ENCODE peak calls at places on chromosomes 13 and 19, in four cellular contexts. One of them, this sample, is unnamed.

GRCh38 chr13:24040835-24041234 is 119.7 kb upstream of the SPATA13 start:
- DNase-seq in K562: no peak
- DNase-seq in HepG2: no peak
- DNase-seq in WTC11: no peak
- DNase-seq in this sample: no peak

GRCh38 chr19:33810821-33811220 is 14.2 kb downstream of the KCTD15 start:
- DNase-seq in HepG2: no peak
- DNase-seq in WTC11: no peak
- DNase-seq in K562: no peak
- DNase-seq in this sample: no peak

GRCh38 chr19:1112254-1113208 is 8.7 kb downstream of the GPX4 start:
- DNase-seq in HepG2: no peak
- DNase-seq in WTC11: peak; percentile 84
- DNase-seq in K562: peak; percentile 87
- DNase-seq in this sample: no peak

GRCh38 chr13:110346661-110347067 is 39.6 kb downstream of the COL4A2 start:
- DNase-seq in HepG2: no peak
- DNase-seq in WTC11: no peak
- DNase-seq in K562: no peak
- DNase-seq in this sample: no peak

GRCh38 chr13:29561918-29562317 is 33.6 kb downstream of the SLC7A1 start:
- DNase-seq in K562: no peak
- DNase-seq in WTC11: no peak
- DNase-seq in HepG2: peak; percentile 25
- DNase-seq in this sample: no peak

GRCh38 chr19:6425732-6426686 is 1.4 kb upstream of the KHSRP start:
- DNase-seq in K562: no peak
- DNase-seq in WTC11: no peak
- DNase-seq in HepG2: peak; percentile 60
- DNase-seq in this sample: no peak

GRCh38 chr19:47229674-47230121 is 1.3 kb downstream of the BBC3 start:
- DNase-seq in HepG2: no peak
- DNase-seq in WTC11: no peak
- DNase-seq in K562: no peak
- DNase-seq in this sample: no peak

GRCh38 chr13:21753117-21753729 is 82.3 kb downstream of the FGF9 start:
- DNase-seq in HepG2: no peak
- DNase-seq in K562: no peak
- DNase-seq in WTC11: no peak
- DNase-seq in this sample: no peak

GRCh38 chr13:100977841-100978240 is 303.2 kb upstream of the TMTC4 start:
- DNase-seq in HepG2: no peak
- DNase-seq in WTC11: no peak
- DNase-seq in K562: no peak
- DNase-seq in this sample: no peak

GRCh38 chr13:40115456-40115855 is 460.0 kb downstream of the COG6 start:
- DNase-seq in HepG2: no peak
- DNase-seq in WTC11: no peak
- DNase-seq in K562: no peak
- DNase-seq in this sample: no peak

GRCh38 chr19:17406039-17406886 is 833 bp upstream of the BST2 start:
- DNase-seq in HepG2: no peak
- DNase-seq in K562: peak; percentile 48
- DNase-seq in WTC11: no peak
- DNase-seq in this sample: no peak

GRCh38 chr13:27425151-27425917 is 915 bp downstream of the GTF3A start:
- DNase-seq in HepG2: no peak
- DNase-seq in WTC11: no peak
- DNase-seq in K562: peak; percentile 14
- DNase-seq in this sample: no peak

GRCh38 chr13:57672168-57672567 is 40.6 kb downstream of the PCDH17 start:
- DNase-seq in K562: no peak
- DNase-seq in WTC11: no peak
- DNase-seq in HepG2: no peak
- DNase-seq in this sample: no peak

GRCh38 chr19:53308339-53308811 is 25.2 kb upstream of the ZNF845 start:
- DNase-seq in WTC11: peak; percentile 87
- DNase-seq in HepG2: no peak
- DNase-seq in K562: peak; percentile 49
- DNase-seq in this sample: no peak

GRCh38 chr19:12112701-12113100 is 27.4 kb downstream of the ZNF20 start:
- DNase-seq in WTC11: no peak
- DNase-seq in K562: no peak
- DNase-seq in HepG2: peak; percentile 61
- DNase-seq in this sample: no peak

GRCh38 chr19:55406869-55407624 is 541 bp downstream of the UBE2S start:
- DNase-seq in K562: peak; percentile 83
- DNase-seq in WTC11: no peak
- DNase-seq in HepG2: no peak
- DNase-seq in this sample: no peak

GRCh38 chr13:98976338-98976737 is 1.5 kb downstream of the DOCK9 start:
- DNase-seq in HepG2: no peak
- DNase-seq in K562: no peak
- DNase-seq in WTC11: no peak
- DNase-seq in this sample: no peak

GRCh38 chr13:111505175-111505777 is 184.8 kb downstream of the TEX29 start:
- DNase-seq in WTC11: peak; percentile 79
- DNase-seq in HepG2: peak; percentile 12
- DNase-seq in K562: peak; percentile 52
- DNase-seq in this sample: no peak

GRCh38 chr13:43830481-43830873 is 43.7 kb upstream of the ENOX1 start:
- DNase-seq in HepG2: no peak
- DNase-seq in WTC11: no peak
- DNase-seq in K562: no peak
- DNase-seq in this sample: no peak

GRCh38 chr13:100789481-100789880 is 114.9 kb upstream of the TMTC4 start:
- DNase-seq in HepG2: peak; percentile 20
- DNase-seq in K562: no peak
- DNase-seq in WTC11: no peak
- DNase-seq in this sample: no peak

GRCh38 chr19:16435999-16436650 is 35.6 kb downstream of the EPS15L1 start:
- DNase-seq in K562: peak; percentile 33
- DNase-seq in WTC11: no peak
- DNase-seq in HepG2: no peak
- DNase-seq in this sample: no peak

GRCh38 chr19:47430041-47430802 is 10.9 kb upstream of the MEIS3 start:
- DNase-seq in HepG2: no peak
- DNase-seq in WTC11: peak; percentile 70
- DNase-seq in K562: no peak
- DNase-seq in this sample: no peak

GRCh38 chr13:19182536-19182935 is 912 bp upstream of the TUBA3C start:
- DNase-seq in WTC11: no peak
- DNase-seq in K562: no peak
- DNase-seq in HepG2: no peak
- DNase-seq in this sample: no peak

GRCh38 chr19:6292006-6292405 is 12.2 kb upstream of the MLLT1 start:
- DNase-seq in WTC11: no peak
- DNase-seq in K562: no peak
- DNase-seq in HepG2: no peak
- DNase-seq in this sample: no peak

GRCh38 chr13:33411312-33411711 is 125.8 kb upstream of the STARD13 start:
- DNase-seq in HepG2: no peak
- DNase-seq in K562: no peak
- DNase-seq in WTC11: no peak
- DNase-seq in this sample: no peak

DNA sequence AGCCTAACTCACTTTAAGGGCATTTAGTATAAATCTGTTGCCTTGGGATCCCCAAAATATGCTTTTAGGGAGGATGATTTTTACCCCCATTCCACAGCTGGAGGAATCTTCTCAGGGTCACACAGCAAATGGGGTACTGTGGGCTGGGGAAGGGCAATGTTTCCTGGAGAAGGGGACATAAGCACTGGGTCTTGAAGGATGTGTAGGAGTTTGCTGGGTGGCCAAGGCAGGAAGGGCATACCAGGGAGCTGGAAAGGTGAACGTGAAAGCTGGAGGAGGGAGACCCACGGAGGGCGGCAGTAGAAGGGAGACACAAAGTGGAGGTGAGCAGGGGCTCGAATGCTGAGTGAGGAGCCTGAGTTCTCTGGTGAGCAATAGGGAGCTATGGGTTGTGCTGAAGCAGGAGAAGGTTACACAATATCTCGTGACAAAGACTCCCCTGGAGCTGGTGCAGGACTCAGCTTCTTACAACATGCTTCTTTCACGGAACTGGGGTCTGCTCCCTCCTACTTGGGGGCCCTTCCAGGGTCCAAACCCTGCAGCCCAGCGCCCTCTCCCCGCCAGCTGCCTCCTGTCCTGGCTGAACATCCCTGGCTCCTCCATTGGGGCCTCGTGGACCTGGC is 11.0 kb downstream of the CILP2 start:
- DNase-seq in HepG2: no peak
- DNase-seq in K562: no peak
- DNase-seq in WTC11: no peak
- DNase-seq in this sample: no peak
- TF ChIP-seq ETV6 in HepG2: no peak
- TF ChIP-seq ETV6 in K562: no peak
- TF ChIP-seq ETV6 in WTC11: no peak
- TF ChIP-seq ETV6 in this sample: no peak

GRCh38 chr13:50634339-50634738 is 209.2 kb downstream of the DLEU7 start:
- DNase-seq in HepG2: no peak
- DNase-seq in WTC11: no peak
- DNase-seq in K562: no peak
- DNase-seq in this sample: no peak

GRCh38 chr13:50631041-50631440 is 212.5 kb downstream of the DLEU7 start:
- DNase-seq in K562: no peak
- DNase-seq in HepG2: no peak
- DNase-seq in WTC11: no peak
- DNase-seq in this sample: no peak

GRCh38 chr13:50635504-50635903 is 208.0 kb downstream of the DLEU7 start:
- DNase-seq in HepG2: no peak
- DNase-seq in K562: no peak
- DNase-seq in WTC11: no peak
- DNase-seq in this sample: peak; percentile 42

GRCh38 chr13:50636007-50636704 is 207.3 kb downstream of the DLEU7 start:
- DNase-seq in HepG2: no peak
- DNase-seq in K562: peak; percentile 8
- DNase-seq in WTC11: peak; percentile 55
- DNase-seq in this sample: no peak
- TF ChIP-seq ETV6 in HepG2: no peak
- TF ChIP-seq ETV6 in K562: no peak
- TF ChIP-seq ETV6 in WTC11: no peak
- TF ChIP-seq ETV6 in this sample: no peak

GRCh38 chr19:19459707-19460251 is 54.3 kb downstream of the GATAD2A start:
- DNase-seq in K562: no peak
- DNase-seq in WTC11: no peak
- DNase-seq in HepG2: no peak
- DNase-seq in this sample: no peak
- TF ChIP-seq ETV6 in K562: no peak
- TF ChIP-seq ETV6 in WTC11: no peak
- TF ChIP-seq ETV6 in HepG2: no peak
- TF ChIP-seq ETV6 in this sample: peak; percentile 97

GRCh38 chr19:29259153-29259552 is 46.2 kb upstream of the UQCRFS1 start:
- DNase-seq in HepG2: no peak
- DNase-seq in WTC11: no peak
- DNase-seq in K562: peak; percentile 33
- DNase-seq in this sample: no peak
- TF ChIP-seq ETV6 in HepG2: no peak
- TF ChIP-seq ETV6 in WTC11: no peak
- TF ChIP-seq ETV6 in K562: no peak
- TF ChIP-seq ETV6 in this sample: no peak

GRCh38 chr19:13954185-13954584 is 1.9 kb downstream of the DCAF15 start:
- DNase-seq in WTC11: no peak
- DNase-seq in HepG2: no peak
- DNase-seq in K562: no peak
- DNase-seq in this sample: no peak
- TF ChIP-seq ETV6 in WTC11: no peak
- TF ChIP-seq ETV6 in HepG2: no peak
- TF ChIP-seq ETV6 in K562: no peak
- TF ChIP-seq ETV6 in this sample: no peak

GRCh38 chr19:10603873-10604459 is 16.9 kb upstream of the AP1M2 start:
- DNase-seq in K562: no peak
- DNase-seq in HepG2: no peak
- DNase-seq in WTC11: no peak
- DNase-seq in this sample: peak; percentile 70
- TF ChIP-seq ETV6 in K562: no peak
- TF ChIP-seq ETV6 in HepG2: no peak
- TF ChIP-seq ETV6 in WTC11: no peak
- TF ChIP-seq ETV6 in this sample: no peak